ENCODE peak calls at places on chromosomes 13 and 19, in seven cellular contexts. X is GM23338, N is neural progenitor cell, Y is MM.1S, A is PC-3, D is OCI-LY7, Z is hepatocyte. I is an unnamed sample. For H4K20me1, the result is how much of the 10 kb centered on the place peaks cover.

GRCh38 chr19:10864538-10864899 is 6.8 kb upstream of the CARM1 start:
- DNase-seq in A (peak), Y (peak), X (peak), N (peak), D (peak), Z (peak), I (peak)

GRCh38 chr19:6705931-6706632 is 14.4 kb downstream of the C3 start:
- DNase-seq in D (no peak), Z (no peak), Y (no peak), N (no peak), A (no peak), X (no peak), I (no peak)

GRCh38 chr19:4455742-4456565 is 1.6 kb downstream of the UBXN6 start:
- DNase-seq in Y (no peak), Z (peak), D (no peak), A (peak), N (peak), X (no peak), I (peak)

GRCh38 chr13:72204291-72204690 is 337.3 kb upstream of the DACH1 start:
- DNase-seq in X (no peak), N (no peak), A (peak), D (no peak), Z (no peak), Y (no peak), I (no peak)

GRCh38 chr19:35742121-35742724 is at the start of gene IGFLR1:
- DNase-seq in A (no peak), Z (no peak), N (no peak), D (peak), Y (peak), X (no peak), I (no peak)

GRCh38 chr13:59409211-59409610 is 754.5 kb downstream of the DIAPH3 start:
- DNase-seq in Y (no peak), D (no peak), A (no peak), N (peak), Z (peak), X (peak), I (no peak)

GRCh38 chr19:56508282-56508778 is 675 bp downstream of the ZNF471 start:
- DNase-seq in X (no peak), A (no peak), D (no peak), N (no peak), Z (no peak), Y (no peak), I (no peak)

GRCh38 chr19:29503785-29504184 is 22.0 kb upstream of the VSTM2B start:
- DNase-seq in X (no peak), Y (no peak), Z (no peak), D (no peak), N (no peak), A (no peak), I (no peak)

GRCh38 chr13:97266734-97267417 is 44.7 kb downstream of the MBNL2 start:
- DNase-seq in D (no peak), N (peak), A (no peak), X (peak), Z (no peak), Y (no peak), I (no peak)

GRCh38 chr19:4713384-4713951 is 10.2 kb downstream of the DPP9 start:
- DNase-seq in Z (peak), D (no peak), A (peak), Y (no peak), N (no peak), X (no peak), I (peak)

GRCh38 chr19:36060430-36060829 is 5.7 kb downstream of the WDR62 start:
- DNase-seq in A (peak), Z (peak), D (peak), X (peak), N (peak), Y (peak), I (peak)

GRCh38 chr13:79810671-79811070 is 329.7 kb downstream of the NDFIP2 start:
- DNase-seq in N (peak), A (peak), Z (no peak), X (peak), Y (no peak), D (no peak), I (peak)

GRCh38 chr19:20038358-20039202 is 725 bp downstream of the ZNF682 start:
- DNase-seq in D (peak), Y (no peak), N (no peak), X (no peak), Z (no peak), A (no peak), I (peak)

GRCh38 chr13:25394661-25395060 is 22.9 kb downstream of the ATP8A2 start:
- DNase-seq in A (no peak), D (no peak), N (no peak), Z (no peak), Y (no peak), X (no peak), I (no peak)
- TF ChIP-seq EZH2phosphoT487 in A (no peak), D (no peak), N (no peak), Z (no peak), Y (no peak), X (no peak), I (no peak)

DNA sequence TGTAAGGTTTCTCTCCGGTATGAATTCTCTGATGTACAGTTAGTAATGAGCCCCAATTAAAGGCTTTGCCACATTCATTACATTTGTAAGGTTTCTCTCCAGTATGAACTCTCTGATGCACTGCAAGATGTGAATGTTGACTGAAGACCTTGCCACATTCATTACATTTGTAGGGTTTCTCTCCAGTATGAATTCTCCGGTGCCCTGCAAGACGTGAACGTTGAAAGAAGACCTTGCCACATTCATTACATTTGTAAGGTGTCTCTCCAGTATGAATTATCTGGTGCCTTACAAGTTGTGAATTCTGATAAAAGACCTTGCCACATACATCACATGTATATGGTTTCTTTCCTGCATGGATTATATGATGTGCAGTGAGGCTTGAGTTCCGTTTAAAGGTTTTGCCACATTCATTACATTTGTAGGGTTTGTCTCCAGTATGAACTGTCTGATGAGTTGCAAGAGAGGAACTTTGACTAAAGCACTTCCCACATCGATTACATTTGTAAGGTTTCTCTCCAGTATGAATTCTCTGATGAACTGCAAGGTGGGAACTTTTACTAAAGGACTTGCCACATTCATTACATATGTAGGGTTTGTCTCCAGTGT is 17.7 kb upstream of the ZNF432 start:
- DNase-seq in A (no peak), D (no peak), X (no peak), N (no peak), Z (no peak), Y (no peak), I (no peak)
- H3K27ac ChIP-seq in A (no peak), D (no peak), X (no peak), N (no peak), Z (no peak), Y (no peak), I (no peak)

GRCh38 chr19:40253611-40254092 is 27.2 kb upstream of the CCNP start:
- DNase-seq in Z (no peak), D (no peak), A (no peak), X (no peak), N (no peak), Y (no peak), I (no peak)

GRCh38 chr19:40256511-40256910 is 28.6 kb downstream of the AKT2 start:
- DNase-seq in X (no peak), A (no peak), D (no peak), N (no peak), Z (no peak), Y (no peak), I (no peak)

GRCh38 chr19:40254714-40255418 is 28.4 kb upstream of the CCNP start:
- DNase-seq in Y (no peak), D (no peak), Z (no peak), A (no peak), X (no peak), N (no peak), I (no peak)

GRCh38 chr19:40255619-40256166 is 29.2 kb upstream of the CCNP start:
- DNase-seq in D (no peak), X (no peak), A (no peak), N (no peak), Z (no peak), Y (no peak), I (no peak)

DNA sequence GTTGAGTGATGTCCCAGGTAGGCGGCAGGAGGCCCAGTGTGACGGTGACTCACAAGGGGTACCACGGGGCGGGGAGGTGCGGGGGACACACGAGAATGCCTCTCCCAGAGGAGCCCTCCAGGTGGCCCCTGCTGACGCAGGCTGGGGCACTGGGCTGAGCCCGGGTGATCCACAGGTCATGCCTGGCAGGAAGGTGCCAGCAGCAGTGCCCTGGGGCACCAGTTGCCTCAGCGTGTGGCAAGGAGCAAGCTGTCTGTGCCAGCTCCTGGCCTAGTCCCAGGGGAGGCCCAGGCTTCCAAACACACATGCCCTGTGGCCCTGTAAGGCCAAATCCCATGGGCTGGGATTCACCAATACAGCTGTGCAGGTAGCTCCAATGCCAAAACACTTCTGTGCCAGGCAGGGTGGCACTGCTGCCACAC is 28.0 kb downstream of the AKT2 start:
- DNase-seq in N (no peak), Y (no peak), A (peak), D (no peak), X (no peak), Z (no peak), I (no peak)
- H4K20me1 ChIP-seq in N (under half), Y (under half), A (under half), D (under half), X (under half), Z (under half), I (under half)

DNA sequence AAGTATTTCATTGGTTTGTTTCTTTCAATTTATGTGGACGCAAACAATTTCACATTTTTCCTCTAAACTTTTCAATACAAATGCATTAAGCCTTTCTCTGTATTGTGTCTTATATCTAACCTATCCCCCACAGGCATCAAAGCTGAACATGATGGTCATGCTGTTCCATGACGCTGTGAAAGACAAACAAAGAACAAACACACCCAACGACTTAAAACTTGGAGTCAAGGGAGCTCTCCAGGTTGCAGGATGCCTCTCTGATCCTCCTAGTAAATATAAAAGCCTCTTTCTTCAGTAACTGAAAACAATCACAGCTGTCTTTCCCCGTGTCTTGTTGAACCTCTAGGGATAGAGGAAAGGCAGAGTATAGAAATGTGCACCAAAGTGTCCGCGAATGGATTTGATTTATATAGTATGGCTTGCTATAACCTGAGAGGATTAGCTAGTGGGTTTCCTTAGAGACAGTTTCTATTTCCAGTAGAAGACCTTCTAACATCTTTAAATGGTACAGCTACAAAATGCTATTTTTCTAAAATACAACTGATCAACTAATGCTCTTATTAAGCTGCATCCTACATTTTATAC is 43.1 kb downstream of the PCDH9 start:
- DNase-seq in N (peak), D (no peak), X (peak), Z (no peak), Y (no peak), A (peak), I (no peak)
- TF ChIP-seq EZH2phosphoT487 in N (no peak), D (no peak), X (no peak), Z (no peak), Y (no peak), A (no peak), I (no peak)

GRCh38 chr19:55166530-55167268 is at the start of gene DNAAF3:
- DNase-seq in Z (peak), Y (peak), D (peak), N (peak), X (peak), A (peak), I (peak)
- H3K27ac ChIP-seq in Z (peak), Y (no peak), D (no peak), N (peak), X (no peak), A (peak), I (no peak)

DNA sequence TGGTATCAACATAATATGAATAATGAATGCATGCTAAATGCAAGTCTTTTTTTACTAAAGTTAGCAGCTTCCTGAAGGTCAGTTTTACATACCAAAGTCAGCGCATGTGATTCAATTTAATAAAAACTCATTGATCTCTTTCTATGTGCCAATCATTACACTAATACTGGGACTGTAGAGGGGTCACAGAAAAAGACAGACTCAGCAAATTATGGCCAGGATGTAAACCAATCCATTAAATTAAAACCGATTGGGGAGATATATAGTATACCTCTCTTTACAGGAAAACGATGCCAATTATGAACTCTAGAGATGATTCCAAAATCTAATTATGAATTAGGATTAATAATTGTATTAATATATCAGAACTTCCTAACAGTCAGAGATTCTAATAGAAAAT is 624.4 kb upstream of the PCDH20 start:
- DNase-seq in Z (no peak), D (no peak), Y (no peak), X (no peak), N (no peak), A (no peak), I (no peak)
- H4K20me1 ChIP-seq in Z (under half), D (under half), Y (under half), X (under half), N (under half), A (under half), I (under half)

GRCh38 chr19:15337202-15337601 is 4.9 kb upstream of the BRD4 start:
- DNase-seq in D (no peak), A (peak), X (no peak), Z (no peak), N (no peak), Y (no peak), I (peak)

GRCh38 chr19:15328312-15328711 is 4.0 kb downstream of the BRD4 start:
- DNase-seq in N (no peak), A (no peak), Y (no peak), D (no peak), Z (no peak), X (no peak), I (no peak)

GRCh38 chr19:15330801-15331418 is 1.4 kb downstream of the BRD4 start:
- DNase-seq in X (peak), A (peak), D (peak), Z (peak), Y (no peak), N (peak), I (peak)

GRCh38 chr19:15332311-15332996 is at the start of gene BRD4:
- DNase-seq in Y (peak), A (peak), Z (peak), N (peak), D (peak), X (peak), I (peak)

DNA sequence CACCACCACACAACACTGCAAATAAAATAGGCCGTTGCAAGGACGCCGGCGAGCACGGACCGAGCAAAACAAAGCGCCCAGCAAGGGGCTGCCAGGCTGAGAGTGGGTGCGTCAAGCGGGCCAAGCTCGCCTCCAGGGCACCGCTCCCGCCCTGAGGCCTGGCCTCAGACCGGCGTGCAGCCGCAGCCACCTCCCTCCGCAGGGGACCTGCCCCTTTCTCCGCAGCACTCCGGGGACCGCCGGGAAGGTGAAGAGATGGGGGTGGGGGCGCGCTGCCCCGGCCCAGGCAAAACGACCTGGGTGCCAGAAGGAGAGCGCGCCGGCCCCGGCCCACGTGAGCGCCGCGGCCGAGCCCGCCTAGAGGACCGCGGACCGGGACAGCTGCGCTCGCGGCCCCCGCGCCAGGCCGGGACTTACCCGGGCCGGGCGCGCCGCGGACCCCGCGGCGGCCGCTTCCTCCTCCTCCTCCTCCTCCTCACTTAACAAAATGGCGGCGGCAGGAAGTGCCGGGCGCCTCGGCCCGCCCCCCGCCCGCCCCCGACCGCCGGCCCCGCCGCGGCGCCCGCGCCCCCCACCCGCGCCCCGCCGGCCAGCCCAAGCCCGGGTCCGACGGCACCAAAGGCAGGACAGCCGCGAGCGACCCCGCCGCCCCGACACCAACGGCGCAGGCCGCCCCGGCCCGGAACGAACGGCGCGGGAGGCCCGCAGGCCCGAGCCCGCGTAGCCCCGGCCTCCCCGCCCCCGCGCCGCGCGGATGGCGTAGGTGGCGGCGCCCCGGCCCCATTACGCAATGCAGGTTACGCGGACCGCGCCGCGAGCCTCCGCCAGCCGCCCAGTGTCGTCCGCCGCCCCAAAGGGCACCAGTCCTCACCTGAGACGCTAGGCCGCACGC is 674 bp downstream of the BRD4 start:
- DNase-seq in N (peak), D (peak), X (peak), Y (peak), Z (peak), A (peak), I (peak)
- TF ChIP-seq EZH2phosphoT487 in N (no peak), D (no peak), X (no peak), Y (no peak), Z (no peak), A (no peak), I (no peak)

DNA sequence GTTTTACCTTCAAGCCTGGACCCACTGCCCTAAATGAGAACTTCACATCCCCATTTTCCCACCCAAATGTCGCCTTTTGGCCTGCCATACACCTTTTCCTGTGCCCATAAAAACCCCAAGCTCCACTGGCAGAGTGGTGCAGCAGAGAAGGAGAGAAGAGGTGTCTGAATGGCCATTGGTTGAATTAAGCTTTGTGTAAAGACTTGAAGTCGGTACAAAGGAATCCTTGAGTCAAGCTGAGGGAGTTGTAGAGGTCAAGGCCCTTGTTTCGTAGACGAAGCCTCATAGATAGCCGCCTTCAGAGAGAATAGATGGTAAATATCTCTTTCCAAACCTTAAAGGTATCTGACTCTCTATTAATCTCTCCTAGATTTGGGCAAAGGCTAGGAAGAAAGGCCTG is 1479.2 kb upstream of the PRR20A start:
- DNase-seq in A (no peak), Y (no peak), N (no peak), Z (no peak), D (no peak), X (no peak), I (no peak)
- H3K27ac ChIP-seq in A (no peak), Y (no peak), N (no peak), Z (no peak), D (no peak), X (peak), I (no peak)